ENCODE peak calls at places on chromosomes 7 and 10, in four cellular contexts. R is posterior cingulate gyrus; U is stimulated activated CD4-positive, alpha-beta T cell treated with anti-CD3 and anti-CD28 coated beads, Interleukin-1b, Interleukin-23, amount 100 ng/mL, for 4 hours; E is HT1080. F is an unnamed sample.

GRCh38 chr10:127428385-127428980 is 120.6 kb upstream of the NPS start:
- DNase-seq in R (no peak), U (no peak), E (no peak), F (no peak)

GRCh38 chr7:83879103-83879502 is 230.2 kb upstream of the SEMA3E start:
- DNase-seq in R (no peak), U (no peak), E (no peak), F (no peak)

GRCh38 chr7:19413444-19413965 is 268.3 kb upstream of the FERD3L start:
- DNase-seq in R (no peak), E (no peak), U (no peak), F (no peak)

GRCh38 chr10:110056822-110057221 is 49.0 kb downstream of the ADD3 start:
- DNase-seq in R (no peak), U (no peak), E (no peak), F (no peak)

GRCh38 chr7:155803418-155804376 is 8.6 kb downstream of the SHH start:
- DNase-seq in U (no peak), E (no peak), R (no peak), F (no peak)

GRCh38 chr7:87784424-87784823 is 91.7 kb downstream of the SLC25A40 start:
- DNase-seq in E (no peak), U (no peak), R (no peak), F (no peak)

GRCh38 chr7:22728416-22729029 is 1.5 kb downstream of the IL6 start:
- DNase-seq in E (peak), R (no peak), U (no peak), F (no peak)

GRCh38 chr7:2440608-2441245 is 35.5 kb downstream of the GRIFIN start:
- DNase-seq in U (no peak), E (no peak), R (no peak), F (no peak)

GRCh38 chr7:156002362-156003001 is 190.2 kb upstream of the SHH start:
- DNase-seq in U (no peak), R (no peak), E (no peak), F (no peak)

GRCh38 chr10:31875608-31876007 is 53.0 kb downstream of the ARHGAP12 start:
- DNase-seq in R (no peak), U (no peak), E (no peak), F (no peak)

GRCh38 chr10:17235136-17235535 is 7.1 kb downstream of the VIM start:
- DNase-seq in U (no peak), R (no peak), E (peak), F (no peak)

GRCh38 chr10:51985326-51985725 is 285.9 kb upstream of the CSTF2T start:
- DNase-seq in U (no peak), E (no peak), R (no peak), F (no peak)

GRCh38 chr7:114084381-114085312 is 165.8 kb upstream of the PPP1R3A start:
- DNase-seq in R (no peak), E (no peak), U (no peak), F (no peak)

GRCh38 chr10:79352035-79352595 is 4.8 kb downstream of the PPIF start:
- DNase-seq in E (no peak), R (no peak), U (no peak), F (no peak)

GRCh38 chr7:86644282-86645173 is 819 bp downstream of the GRM3 start:
- DNase-seq in R (peak), E (no peak), U (no peak), F (peak)

GRCh38 chr10:34766256-34766580 is 48.9 kb downstream of the PARD3 start:
- DNase-seq in U (no peak), E (no peak), R (no peak), F (no peak)

GRCh38 chr10:30769361-30769760 is 139.8 kb upstream of the LYZL2 start:
- DNase-seq in R (no peak), U (no peak), E (no peak), F (no peak)

GRCh38 chr7:4815121-4815520 is 39.7 kb downstream of the AP5Z1 start:
- DNase-seq in E (no peak), R (no peak), U (no peak), F (no peak)

GRCh38 chr7:28200598-28200997 is 20.0 kb upstream of the JAZF1 start:
- DNase-seq in E (no peak), U (no peak), R (no peak), F (no peak)

GRCh38 chr7:152395115-152395514 is 40.7 kb downstream of the KMT2C start:
- DNase-seq in U (no peak), E (peak), R (no peak), F (no peak)

F was measured in substantia nigra.